ENCODE peak calls at places on chromosomes 1 and 21, in four cellular contexts. O is WTC11, L is A549, Z is HepG2. J is an unnamed sample.

GRCh38 chr21:45049725-45050359 is 24.5 kb upstream of the ADARB1 start:
- DNase-seq in Z (no peak), L (no peak), O (no peak), J (no peak)

GRCh38 chr1:39685071-39685470 is 6.2 kb downstream of the HPCAL4 start:
- DNase-seq in Z (no peak), L (no peak), O (no peak), J (no peak)

GRCh38 chr1:6111571-6111970 is 65.9 kb downstream of the KCNAB2 start:
- DNase-seq in O (peak), Z (no peak), L (no peak), J (no peak)

GRCh38 chr1:226643167-226643566 is 94.6 kb downstream of the STUM start:
- DNase-seq in Z (no peak), O (no peak), L (no peak), J (peak)

GRCh38 chr1:38680801-38681510 is 178.6 kb downstream of the RRAGC start:
- DNase-seq in L (no peak), O (no peak), Z (no peak), J (peak)

GRCh38 chr1:54088385-54088784 is 35.0 kb downstream of the TCEANC2 start:
- DNase-seq in O (no peak), L (no peak), Z (no peak), J (no peak)

GRCh38 chr1:10378071-10378841 is 20.6 kb upstream of the PGD start:
- DNase-seq in L (peak), O (no peak), Z (no peak), J (peak)

GRCh38 chr1:228058981-228059535 is 23.4 kb upstream of the ARF1 start:
- DNase-seq in O (no peak), Z (no peak), L (no peak), J (no peak)

GRCh38 chr1:166884040-166884642 is 8.1 kb upstream of the TADA1 start:
- DNase-seq in L (peak), O (peak), Z (no peak), J (peak)

GRCh38 chr1:226697608-226698544 is 41.2 kb downstream of the ITPKB start:
- DNase-seq in O (no peak), Z (no peak), L (no peak), J (no peak)

GRCh38 chr1:10755977-10756521 is 40.4 kb downstream of the CASZ1 start:
- DNase-seq in O (no peak), L (no peak), Z (no peak), J (peak)

GRCh38 chr1:202860744-202861419 is 28.1 kb downstream of the RABIF start:
- DNase-seq in L (peak), O (peak), Z (peak), J (peak)

GRCh38 chr1:245079021-245079609 is 75.7 kb upstream of the KIF26B start:
- DNase-seq in Z (peak), L (peak), O (no peak), J (no peak)

GRCh38 chr1:3614755-3615742 is 3.7 kb upstream of the MEGF6 start:
- DNase-seq in O (peak), L (peak), Z (no peak), J (peak)

GRCh38 chr1:156194300-156194652 is 372 bp downstream of the SLC25A44 start:
- DNase-seq in Z (no peak), O (no peak), L (no peak), J (peak)

GRCh38 chr1:236526079-236526478 is 2.3 kb downstream of the LGALS8 start:
- DNase-seq in Z (no peak), O (no peak), L (no peak), J (no peak)

GRCh38 chr1:42380617-42381423 is at the start of gene RIMKLA:
- DNase-seq in O (peak), L (peak), Z (peak), J (peak)

GRCh38 chr1:243475966-243476365 is 220.1 kb downstream of the SDCCAG8 start:
- DNase-seq in O (peak), L (no peak), Z (no peak), J (peak)

GRCh38 chr1:232335261-232335660 is 294.7 kb downstream of the SIPA1L2 start:
- DNase-seq in O (no peak), Z (no peak), L (no peak), J (no peak)

GRCh38 chr1:79059361-79059760 is 52.8 kb upstream of the ADGRL4 start:
- DNase-seq in Z (no peak), O (no peak), L (no peak), J (no peak)

GRCh38 chr1:172460177-172460576 is 16.3 kb upstream of the PIGC start:
- DNase-seq in O (no peak), L (no peak), Z (peak), J (no peak)

GRCh38 chr21:37835512-37835911 is 80.7 kb downstream of the KCNJ6 start:
- DNase-seq in L (no peak), Z (no peak), O (no peak), J (no peak)

GRCh38 chr21:45950740-45951515 is 30.6 kb upstream of the COL6A1 start:
- DNase-seq in Z (no peak), L (no peak), O (no peak), J (no peak)

GRCh38 chr1:88892146-88892877 is 945 bp upstream of the GTF2B start:
- DNase-seq in Z (peak), L (peak), O (no peak), J (no peak)

GRCh38 chr21:42645211-42646075 is 8.0 kb upstream of the PDE9A start:
- DNase-seq in Z (no peak), L (no peak), O (no peak), J (no peak)

GRCh38 chr1:27141266-27142003 is 13.5 kb downstream of the SLC9A1 start:
- DNase-seq in L (no peak), O (peak), Z (no peak), J (no peak)

GRCh38 chr1:68542586-68542985 is 45.7 kb upstream of the DEPDC1 start:
- DNase-seq in O (no peak), Z (no peak), L (no peak), J (no peak)

GRCh38 chr1:33161061-33161681 is 20.7 kb downstream of the TRIM62 start:
- DNase-seq in L (no peak), O (peak), Z (no peak), J (no peak)

GRCh38 chr1:53608676-53609075 is 130.3 kb downstream of the GLIS1 start:
- DNase-seq in O (no peak), L (no peak), Z (no peak), J (no peak)

GRCh38 chr1:226149806-226150205 is 36.7 kb downstream of the ACBD3 start:
- DNase-seq in Z (peak), O (no peak), L (no peak), J (no peak)

GRCh38 chr1:99457381-99458165 is 188.3 kb upstream of the PALMD start:
- DNase-seq in Z (no peak), O (no peak), L (no peak), J (no peak)

GRCh38 chr1:27535386-27535785 is 45.4 kb upstream of the WASF2 start:
- DNase-seq in L (no peak), O (no peak), Z (no peak), J (no peak)

GRCh38 chr21:46082638-46083270 is 15.2 kb upstream of the COL6A2 start:
- DNase-seq in L (no peak), Z (no peak), O (no peak), J (no peak)

GRCh38 chr1:231841616-231842344 is 215.2 kb downstream of the DISC1 start:
- DNase-seq in O (no peak), Z (peak), L (peak), J (no peak)

GRCh38 chr1:55781944-55782482 is 566.8 kb upstream of the USP24 start:
- DNase-seq in O (no peak), Z (no peak), L (no peak), J (no peak)

GRCh38 chr1:23529146-23530088 is 1.6 kb downstream of the E2F2 start:
- DNase-seq in L (no peak), O (no peak), Z (no peak), J (peak)

GRCh38 chr1:25688390-25689119 is 72.0 kb downstream of the MAN1C1 start:
- DNase-seq in L (no peak), O (no peak), Z (no peak), J (no peak)

GRCh38 chr1:7960165-7960564 is 1.3 kb upstream of the PARK7 start:
- DNase-seq in Z (no peak), O (no peak), L (no peak), J (no peak)

GRCh38 chr1:7953850-7954609 is 7.5 kb upstream of the PARK7 start:
- DNase-seq in Z (peak), L (peak), O (peak), J (peak)

GRCh38 chr1:7960867-7961198 is 678 bp upstream of the PARK7 start:
- DNase-seq in O (no peak), L (no peak), Z (no peak), J (no peak)

GRCh38 chr1:7954683-7955082 is 6.8 kb upstream of the PARK7 start:
- DNase-seq in Z (no peak), O (no peak), L (no peak), J (no peak)

GRCh38 chr1:7956218-7957032 is 5.1 kb upstream of the PARK7 start:
- DNase-seq in L (no peak), O (no peak), Z (no peak), J (no peak)
- TF ChIP-seq HMGXB4 in L (no peak), O (no peak), Z (no peak), J (no peak)

GRCh38 chr1:2488688-2489087 is 12.6 kb downstream of the PLCH2 start:
- DNase-seq in O (no peak), Z (no peak), L (no peak), J (no peak)

GRCh38 chr1:2492091-2492490 is 16.0 kb downstream of the PLCH2 start:
- DNase-seq in L (no peak), Z (no peak), O (no peak), J (no peak)

GRCh38 chr1:2486558-2486957 is 10.5 kb downstream of the PLCH2 start:
- DNase-seq in O (no peak), L (no peak), Z (no peak), J (no peak)

GRCh38 chr1:2493218-2493617 is 17.1 kb downstream of the PLCH2 start:
- DNase-seq in Z (no peak), L (no peak), O (no peak), J (no peak)

GRCh38 chr1:2489615-2490014 is 13.5 kb downstream of the PLCH2 start:
- DNase-seq in O (no peak), L (no peak), Z (no peak), J (no peak)
- TF ChIP-seq HMGXB4 in O (no peak), L (no peak), Z (no peak), J (no peak)

DNA sequence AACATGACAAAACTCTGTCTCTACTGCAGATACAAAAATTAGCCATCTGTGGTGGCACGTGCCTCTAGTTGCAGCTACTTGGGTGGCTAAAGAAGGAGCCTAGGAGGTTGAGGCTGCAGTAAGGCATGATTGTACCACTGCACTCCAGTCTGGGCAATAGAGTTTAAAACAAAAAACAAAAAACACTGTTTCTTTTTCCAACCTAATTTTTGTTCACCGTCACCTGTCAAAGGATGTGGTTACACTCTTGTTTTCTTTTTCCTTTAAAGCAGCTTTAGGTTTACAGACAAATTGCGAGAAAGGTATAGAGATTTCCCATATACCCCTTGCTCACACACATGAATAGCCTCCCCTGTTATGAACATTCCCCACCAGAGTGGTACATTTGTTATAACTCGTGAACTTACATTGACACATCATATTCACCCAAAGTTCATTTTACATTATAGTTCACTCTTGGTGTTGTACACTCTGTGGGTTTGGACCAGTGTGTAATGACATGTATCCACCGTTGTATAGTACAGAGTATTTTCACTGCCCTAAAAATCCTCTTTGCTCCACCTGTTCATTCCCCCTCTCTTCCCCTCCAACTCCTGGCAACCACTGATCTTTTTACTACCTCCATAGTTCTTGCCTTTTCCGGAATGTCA is 26.2 kb downstream of the SMG7 start:
- DNase-seq in L (no peak), O (no peak), Z (no peak), J (no peak)
- TF ChIP-seq HMGXB4 in L (no peak), O (no peak), Z (no peak), J (no peak)

GRCh38 chr1:229161740-229162139 is 109.2 kb upstream of the RAB4A start:
- DNase-seq in Z (no peak), L (no peak), O (no peak), J (no peak)

GRCh38 chr1:229164338-229164737 is 106.6 kb upstream of the RAB4A start:
- DNase-seq in Z (no peak), L (no peak), O (no peak), J (no peak)

GRCh38 chr1:229158317-229159294 is 112.3 kb upstream of the RAB4A start:
- DNase-seq in L (no peak), O (no peak), Z (no peak), J (no peak)

GRCh38 chr1:229156819-229157218 is 114.1 kb upstream of the RAB4A start:
- DNase-seq in Z (peak), O (peak), L (peak), J (no peak)

DNA sequence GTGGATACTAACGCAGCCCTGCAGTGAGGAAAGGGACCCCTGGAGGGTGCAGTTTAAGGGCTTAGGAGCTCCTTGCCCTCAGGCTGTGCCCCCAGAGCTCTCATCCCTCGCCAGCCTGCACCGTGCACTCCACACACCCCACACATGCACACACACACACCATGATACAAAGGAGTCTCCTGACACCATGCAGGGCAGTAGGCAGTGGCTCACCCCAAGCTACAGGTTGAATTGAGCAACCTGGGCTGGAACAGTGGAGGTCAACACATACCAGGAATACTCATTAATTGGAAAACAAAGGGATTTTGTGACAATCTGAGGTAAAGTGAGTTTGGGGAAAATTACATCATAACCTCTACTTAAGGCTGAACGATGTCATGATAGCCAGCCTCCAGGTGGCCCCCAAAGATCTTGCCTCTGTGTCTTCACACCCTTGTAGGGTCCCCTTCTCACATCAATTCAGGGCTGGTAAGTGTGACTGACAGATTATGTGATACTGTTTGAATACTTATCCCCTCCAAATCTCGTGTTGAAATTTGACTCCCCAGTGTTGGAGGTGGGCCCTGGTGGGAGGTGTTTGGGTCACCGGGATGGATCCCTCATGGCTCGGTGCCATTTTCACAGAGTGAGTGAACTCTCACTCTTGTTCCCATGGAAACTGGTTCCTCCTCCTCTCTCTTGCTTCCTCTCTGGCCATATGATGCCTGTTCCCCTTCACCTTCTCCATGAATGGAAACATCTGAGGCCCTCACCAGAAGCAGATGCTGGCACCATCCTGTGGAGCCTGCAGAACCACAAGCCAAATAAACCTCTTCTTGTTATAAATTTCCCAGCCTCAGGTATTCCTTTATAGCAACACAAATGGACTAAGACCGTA is 111.0 kb upstream of the RAB4A start:
- DNase-seq in Z (peak), L (no peak), O (no peak), J (no peak)
- TF ChIP-seq HMGXB4 in Z (no peak), L (no peak), O (no peak), J (no peak)

GRCh38 chr1:222736470-222736869 is 532 bp upstream of the FAM177B start:
- DNase-seq in O (peak), L (no peak), Z (no peak), J (no peak)
- TF ChIP-seq HMGXB4 in O (no peak), L (no peak), Z (no peak), J (no peak)

GRCh38 chr1:117164209-117164608 is 42.7 kb upstream of the TRIM45 start:
- DNase-seq in Z (no peak), L (no peak), O (no peak), J (no peak)

GRCh38 chr1:117166076-117166475 is 44.5 kb upstream of the TRIM45 start:
- DNase-seq in Z (no peak), L (peak), O (no peak), J (no peak)

GRCh38 chr1:117169871-117170596 is 40.7 kb downstream of the VTCN1 start:
- DNase-seq in O (no peak), Z (no peak), L (no peak), J (no peak)

GRCh38 chr1:117162806-117163205 is 41.3 kb upstream of the TRIM45 start:
- DNase-seq in Z (no peak), O (no peak), L (no peak), J (no peak)

DNA sequence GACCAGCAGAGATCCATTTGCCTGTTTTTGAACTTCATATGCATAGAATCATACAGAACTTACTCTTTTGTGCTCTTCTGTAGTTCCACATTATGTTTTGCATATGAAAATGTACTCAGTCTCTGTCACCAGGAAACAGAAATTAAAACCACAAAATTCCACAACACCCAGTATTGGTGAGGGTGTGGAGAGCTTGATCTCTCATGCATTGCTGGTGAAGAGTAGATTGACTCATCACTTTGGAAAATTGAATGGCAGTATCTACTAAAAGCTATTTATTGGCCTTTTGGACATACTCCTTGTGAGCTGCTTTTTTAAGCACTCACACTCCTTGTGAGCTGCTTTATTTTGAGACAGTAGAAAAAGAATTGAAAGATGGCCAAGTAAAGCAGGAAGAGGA is 43.3 kb downstream of the VTCN1 start:
- DNase-seq in Z (no peak), O (no peak), L (no peak), J (no peak)
- TF ChIP-seq HMGXB4 in Z (no peak), O (no peak), L (no peak), J (no peak)

GRCh38 chr1:160739098-160739511 is at the start of gene SLAMF7:
- DNase-seq in Z (no peak), L (no peak), O (no peak), J (peak)

GRCh38 chr1:160742428-160743127 is 3.5 kb downstream of the SLAMF7 start:
- DNase-seq in L (no peak), Z (no peak), O (no peak), J (no peak)

GRCh38 chr1:160740133-160740688 is 1.2 kb downstream of the SLAMF7 start:
- DNase-seq in O (no peak), L (no peak), Z (no peak), J (no peak)

GRCh38 chr1:160741597-160742348 is 2.7 kb downstream of the SLAMF7 start:
- DNase-seq in O (peak), Z (no peak), L (no peak), J (no peak)

GRCh38 chr1:160741092-160741501 is 2.0 kb downstream of the SLAMF7 start:
- DNase-seq in O (no peak), Z (no peak), L (no peak), J (no peak)
- TF ChIP-seq HMGXB4 in O (no peak), Z (no peak), L (no peak), J (no peak)

DNA sequence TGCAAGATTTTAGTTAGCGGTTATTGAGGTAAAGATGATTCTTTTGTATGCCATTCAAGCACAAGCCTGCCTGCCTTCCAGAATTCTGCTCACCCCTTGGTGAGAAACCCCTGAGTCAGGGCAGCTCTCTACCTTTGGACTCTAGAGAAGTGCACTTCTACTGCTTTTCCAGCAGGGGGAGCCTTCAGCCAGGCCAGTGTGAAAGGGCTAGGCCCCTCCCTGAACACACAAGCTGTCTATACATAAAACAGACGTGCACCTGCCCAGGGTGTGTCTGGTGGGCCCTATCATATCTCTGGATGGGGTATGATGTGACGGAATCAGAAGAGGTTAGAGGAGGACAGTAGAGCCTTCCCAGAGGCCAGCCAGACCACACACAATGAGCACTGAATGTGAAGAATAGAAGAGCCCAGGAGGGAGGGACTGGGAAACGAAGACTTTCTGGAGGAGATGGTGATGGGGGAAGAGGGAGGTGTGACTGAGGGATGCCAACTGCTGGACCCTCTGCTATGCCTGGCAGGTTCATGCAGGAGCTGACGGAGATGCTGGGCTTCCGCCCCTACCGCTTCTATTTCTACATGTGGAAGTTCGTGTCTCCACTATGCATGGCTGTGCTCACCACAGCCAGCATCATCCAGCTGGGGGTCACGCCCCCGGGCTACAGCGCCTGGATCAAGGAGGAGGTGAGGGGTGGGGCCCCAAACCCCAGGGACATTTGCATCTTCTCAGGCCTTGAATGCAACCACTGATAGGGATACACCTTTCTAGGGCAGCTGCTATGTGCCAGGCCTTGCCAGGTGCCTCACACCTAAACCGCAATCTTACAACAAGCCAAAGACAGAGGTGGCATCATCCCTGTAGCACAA is 13.0 kb upstream of the KCNC4 start:
- DNase-seq in L (peak), Z (peak), O (peak), J (peak)
- TF ChIP-seq HMGXB4 in L (no peak), Z (no peak), O (no peak), J (no peak)